ENCODE peak calls at places on chromosomes 7 and 10, in seven cellular contexts. N is A549, U is endothelial cell of umbilical vein, Z is esophagus squamous epithelium, Q is psoas muscle, W is fibroblast of mammary gland, B is GM23338. D is an unnamed sample.

GRCh38 chr10:8876171-8876570 is 821.7 kb downstream of the GATA3 start:
- DNase-seq in N (no peak), U (no peak), Z (no peak), Q (no peak), W (no peak), B (no peak), D (no peak)

GRCh38 chr7:7989985-7990761 is 21.6 kb downstream of the GLCCI1 start:
- DNase-seq in N (no peak), U (no peak), Z (no peak), Q (no peak), W (no peak), B (no peak), D (no peak)

GRCh38 chr7:22147113-22147512 is 201.4 kb upstream of the CDCA7L start:
- DNase-seq in N (no peak), U (no peak), Z (no peak), Q (no peak), W (peak), B (no peak), D (no peak)

GRCh38 chr7:75740846-75741497 is 2.2 kb upstream of the HIP1 start:
- DNase-seq in N (peak), U (no peak), Z (no peak), Q (peak), W (no peak), B (peak), D (no peak)

GRCh38 chr10:48249763-48250351 is 24.6 kb downstream of the FRMPD2 start:
- DNase-seq in N (no peak), U (no peak), Z (no peak), Q (no peak), W (no peak), B (no peak), D (no peak)

GRCh38 chr7:1638113-1638726 is 31.9 kb upstream of the ELFN1 start:
- DNase-seq in N (no peak), U (no peak), Z (no peak), Q (peak), W (no peak), B (peak), D (no peak)

GRCh38 chr10:3668961-3669330 is 116.1 kb downstream of the KLF6 start:
- DNase-seq in N (no peak), U (no peak), Z (no peak), Q (no peak), W (no peak), B (no peak), D (no peak)

GRCh38 chr7:7851381-7851780 is 117.2 kb upstream of the GLCCI1 start:
- DNase-seq in N (no peak), U (no peak), Z (no peak), Q (no peak), W (peak), B (no peak), D (no peak)

GRCh38 chr7:111090834-111091233 is at the start of gene LRRN3:
- DNase-seq in N (no peak), U (no peak), Z (no peak), Q (peak), W (peak), B (peak), D (no peak)

GRCh38 chr7:4745265-4745919 is 30.0 kb upstream of the AP5Z1 start:
- DNase-seq in N (peak), U (no peak), Z (no peak), Q (no peak), W (no peak), B (no peak), D (no peak)

GRCh38 chr7:144386741-144387140 is 16.8 kb downstream of the NOBOX start:
- DNase-seq in N (no peak), U (no peak), Z (no peak), Q (no peak), W (peak), B (no peak), D (no peak)

GRCh38 chr10:126549326-126549725 is 121.2 kb downstream of the C10orf90 start:
- DNase-seq in N (no peak), U (no peak), Z (no peak), Q (no peak), W (peak), B (no peak), D (no peak)

GRCh38 chr7:461118-461452 is 58.6 kb downstream of the PDGFA start:
- DNase-seq in N (no peak), U (peak), Z (no peak), Q (no peak), W (no peak), B (no peak), D (no peak)

GRCh38 chr7:1673581-1674102 is 3.6 kb downstream of the ELFN1 start:
- DNase-seq in N (no peak), U (no peak), Z (no peak), Q (peak), W (no peak), B (no peak), D (peak)

GRCh38 chr7:136136906-136137305 is 159.7 kb upstream of the MTPN start:
- DNase-seq in N (no peak), U (no peak), Z (no peak), Q (no peak), W (no peak), B (peak), D (no peak)

GRCh38 chr10:71262027-71262426 is 49.7 kb downstream of the UNC5B start:
- DNase-seq in N (no peak), U (no peak), Z (no peak), Q (no peak), W (no peak), B (no peak), D (no peak)

GRCh38 chr7:134778941-134779740 is at the start of gene CALD1:
- DNase-seq in N (peak), U (peak), Z (no peak), Q (peak), W (peak), B (peak), D (peak)

GRCh38 chr7:131103997-131104396 is 223.7 kb upstream of the MKLN1 start:
- DNase-seq in N (no peak), U (no peak), Z (no peak), Q (no peak), W (peak), B (no peak), D (no peak)

GRCh38 chr10:110211455-110211843 is 4.0 kb downstream of the MXI1 start:
- DNase-seq in N (no peak), U (no peak), Z (no peak), Q (no peak), W (no peak), B (no peak), D (no peak)

GRCh38 chr10:112565434-112566053 is 118.5 kb downstream of the VTI1A start:
- DNase-seq in N (peak), U (peak), Z (no peak), Q (no peak), W (peak), B (peak), D (peak)

GRCh38 chr10:95569368-95569767 is 8.2 kb upstream of the SORBS1 start:
- DNase-seq in N (no peak), U (no peak), Z (no peak), Q (no peak), W (peak), B (no peak), D (no peak)

GRCh38 chr10:95567903-95568630 is 6.9 kb upstream of the SORBS1 start:
- DNase-seq in N (no peak), U (peak), Z (no peak), Q (no peak), W (peak), B (no peak), D (no peak)

GRCh38 chr10:95562326-95562725 is 1.2 kb upstream of the SORBS1 start:
- DNase-seq in N (no peak), U (no peak), Z (no peak), Q (no peak), W (no peak), B (no peak), D (no peak)

GRCh38 chr10:95564291-95564690 is 3.1 kb upstream of the SORBS1 start:
- DNase-seq in N (no peak), U (no peak), Z (no peak), Q (no peak), W (no peak), B (no peak), D (no peak)

GRCh38 chr10:95566121-95566520 is 5.0 kb upstream of the SORBS1 start:
- DNase-seq in N (no peak), U (no peak), Z (no peak), Q (no peak), W (no peak), B (no peak), D (no peak)
- H3K4me3 ChIP-seq in N (no peak), U (no peak), Z (no peak), Q (no peak), W (no peak), B (no peak), D (no peak)

GRCh38 chr10:69631566-69631965 is 1.5 kb downstream of the FAM241B start:
- DNase-seq in N (no peak), U (no peak), Z (no peak), Q (no peak), W (no peak), B (no peak), D (no peak)

GRCh38 chr10:69629897-69630650 is at the start of gene FAM241B:
- DNase-seq in N (peak), U (no peak), Z (no peak), Q (peak), W (peak), B (peak), D (peak)

GRCh38 chr10:69629519-69629896 is 539 bp upstream of the FAM241B start:
- DNase-seq in N (no peak), U (no peak), Z (no peak), Q (no peak), W (no peak), B (no peak), D (no peak)

GRCh38 chr10:69632516-69633199 is 2.6 kb downstream of the FAM241B start:
- DNase-seq in N (no peak), U (no peak), Z (no peak), Q (no peak), W (no peak), B (no peak), D (no peak)

GRCh38 chr10:69630651-69631400 is 779 bp downstream of the FAM241B start:
- DNase-seq in N (no peak), U (no peak), Z (no peak), Q (no peak), W (no peak), B (no peak), D (no peak)
- H3K4me3 ChIP-seq in N (peak), U (no peak), Z (peak), Q (peak), W (no peak), B (peak), D (peak)

DNA sequence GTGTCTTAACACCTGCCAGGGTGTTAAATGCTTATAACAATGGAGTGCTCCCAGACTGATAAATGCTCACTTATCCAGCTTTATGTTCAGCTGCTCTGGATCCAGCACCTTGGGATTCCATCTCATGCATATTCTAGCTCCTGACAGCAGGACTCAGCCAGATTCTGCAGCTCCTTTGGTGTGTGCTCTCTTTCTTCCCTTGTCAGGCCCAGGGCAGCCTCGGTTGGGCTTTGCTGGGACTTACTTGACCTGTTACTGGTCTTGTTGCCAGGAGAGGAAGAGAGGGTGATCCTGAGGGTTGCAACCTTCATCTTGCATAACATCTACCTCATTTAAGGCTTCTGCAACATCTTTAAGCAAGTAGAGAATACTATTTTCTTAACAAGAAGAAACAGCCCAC is 59.4 kb upstream of the CCNY start:
- DNase-seq in N (no peak), U (no peak), Z (no peak), Q (no peak), W (no peak), B (no peak), D (no peak)
- H3K4me3 ChIP-seq in N (no peak), U (no peak), Z (no peak), Q (no peak), W (no peak), B (no peak), D (no peak)

DNA sequence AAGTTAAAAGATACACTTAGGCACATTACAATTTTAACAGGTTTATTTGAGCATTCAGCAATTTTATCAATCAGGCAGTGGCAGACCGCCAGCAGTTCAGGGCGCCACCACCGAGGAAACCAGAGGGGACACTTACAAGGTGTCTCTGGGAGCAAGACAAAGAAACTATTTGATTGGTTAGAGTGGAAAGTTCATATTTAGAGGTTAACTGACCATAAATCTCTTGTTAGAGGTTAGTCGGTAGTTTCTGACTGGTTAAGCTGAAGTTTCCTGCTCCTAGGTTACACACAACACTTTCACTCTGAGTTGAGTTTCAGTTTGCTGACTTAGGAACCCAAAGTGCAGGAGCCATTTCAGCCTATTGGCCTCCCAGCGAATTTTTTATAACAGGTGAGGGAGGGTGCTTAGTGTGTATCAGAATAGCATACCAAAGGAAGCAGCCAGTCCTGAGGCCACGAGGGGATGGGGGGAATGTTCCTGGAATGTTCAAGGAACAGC is 10.8 kb upstream of the PVRIG start:
- DNase-seq in N (no peak), U (no peak), Z (no peak), Q (no peak), W (no peak), B (peak), D (no peak)
- H3K4me3 ChIP-seq in N (no peak), U (no peak), Z (no peak), Q (no peak), W (no peak), B (no peak), D (no peak)

GRCh38 chr10:89393898-89394297 is 1.5 kb downstream of the IFIT1 start:
- DNase-seq in N (no peak), U (no peak), Z (no peak), Q (no peak), W (no peak), B (no peak), D (no peak)
- H3K4me3 ChIP-seq in N (no peak), U (no peak), Z (no peak), Q (peak), W (no peak), B (no peak), D (no peak)

GRCh38 chr7:81218480-81219106 is 299.7 kb upstream of the SEMA3C start:
- DNase-seq in N (no peak), U (no peak), Z (no peak), Q (no peak), W (no peak), B (no peak), D (no peak)
- H3K4me3 ChIP-seq in N (no peak), U (no peak), Z (no peak), Q (no peak), W (no peak), B (no peak), D (no peak)

DNA sequence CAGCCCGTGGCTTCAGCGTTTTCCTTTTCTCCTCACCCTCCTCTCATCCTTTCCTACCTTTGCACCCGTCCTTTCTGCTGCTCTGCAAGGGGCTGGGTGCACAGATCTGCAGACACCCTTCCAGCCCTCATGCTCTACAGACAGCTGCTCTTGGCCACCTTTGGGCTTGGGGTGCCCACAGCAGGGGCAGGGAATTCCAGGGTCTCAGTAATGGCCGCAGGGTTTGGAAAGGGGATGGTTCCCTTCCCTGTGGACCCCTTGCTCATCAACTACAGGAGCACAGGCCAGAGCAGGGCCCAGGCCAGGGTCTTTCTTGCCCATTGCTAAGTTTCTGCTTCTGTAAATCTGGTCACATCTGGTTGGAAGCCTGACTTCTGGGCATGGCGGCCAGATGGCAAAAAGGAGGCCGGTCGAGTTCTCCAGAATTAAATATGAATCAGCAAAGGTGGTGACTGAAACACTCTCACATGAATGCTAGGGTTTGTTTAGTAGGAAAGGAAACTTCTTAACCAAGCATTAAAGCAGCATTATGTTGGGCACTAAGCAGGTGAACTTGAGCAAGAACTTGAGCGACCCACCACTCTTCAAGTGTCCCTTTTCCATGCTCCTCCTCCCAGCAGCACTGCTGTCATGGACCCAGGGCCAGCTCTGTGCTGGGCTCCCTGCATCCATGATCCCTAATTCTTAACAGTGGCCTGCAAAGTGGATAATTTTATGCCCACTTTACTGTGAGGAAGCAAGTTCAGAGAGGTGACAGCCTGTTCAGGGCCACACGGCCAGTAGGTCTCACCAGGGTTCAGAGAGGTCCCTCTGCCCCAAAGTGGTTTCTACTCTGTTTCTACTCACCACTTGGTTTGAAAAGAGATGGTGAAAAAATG is 1.5 kb downstream of the ECHDC3 start:
- DNase-seq in N (no peak), U (no peak), Z (no peak), Q (no peak), W (no peak), B (no peak), D (no peak)
- H3K4me3 ChIP-seq in N (no peak), U (no peak), Z (peak), Q (peak), W (no peak), B (peak), D (peak)

DNA sequence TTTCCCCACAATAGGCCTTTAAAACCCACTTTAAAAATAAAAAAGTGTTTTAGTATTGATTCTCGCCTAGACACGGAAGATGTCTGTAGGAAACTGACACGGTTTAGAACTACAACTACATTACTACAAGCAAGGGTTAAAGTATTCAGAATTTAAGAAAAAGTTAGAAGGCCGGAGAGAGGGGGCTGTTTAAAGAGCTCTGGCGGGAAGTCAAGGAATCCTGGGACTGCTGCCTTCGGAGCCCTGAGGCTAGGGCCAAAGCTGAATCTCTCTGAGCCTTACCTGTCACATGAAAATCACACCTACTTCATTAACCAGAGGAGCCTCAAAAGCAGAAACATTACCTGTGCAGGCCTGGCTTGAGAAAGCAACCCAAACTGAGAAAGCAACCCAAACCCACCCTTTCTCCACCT is 11.9 kb upstream of the DLX6 start:
- DNase-seq in N (no peak), U (no peak), Z (no peak), Q (no peak), W (no peak), B (no peak), D (no peak)
- H3K4me3 ChIP-seq in N (no peak), U (no peak), Z (no peak), Q (no peak), W (no peak), B (peak), D (no peak)

D was measured in Caco-2.